ENCODE peak calls at places on chromosomes 7 and 10, in nine cellular contexts. Y is GM12878, U is mammary epithelial cell, X is HepG2, C is neuronal stem cell, J is H9, A is A549, K is hepatocyte, I is astrocyte. E is an unnamed sample.

GRCh38 chr7:75662579-75663301 is 76.0 kb downstream of the HIP1 start:
- DNase-seq in Y (peak; percentile 94), U (no peak), X (no peak), C (no peak), J (no peak), A (no peak), K (no peak), I (no peak), E (no peak)

GRCh38 chr7:44962483-44963251 is 16.1 kb downstream of the MYO1G start:
- DNase-seq in Y (no peak), U (peak; percentile 28), X (no peak), C (no peak), J (peak; percentile 62), A (no peak), K (peak; percentile 53), I (peak; percentile 19), E (no peak)

GRCh38 chr7:98556288-98556687 is 60.8 kb upstream of the NPTX2 start:
- DNase-seq in Y (no peak), U (no peak), X (no peak), C (no peak), J (no peak), A (no peak), K (no peak), I (no peak), E (no peak)

GRCh38 chr10:128047337-128047736 is 78.9 kb downstream of the MKI67 start:
- DNase-seq in Y (peak; percentile 63), U (peak; percentile 95), X (no peak), C (peak; percentile 24), J (peak; percentile 95), A (no peak), K (peak; percentile 85), I (peak; percentile 35), E (peak; percentile 56)

GRCh38 chr10:29569778-29570177 is 65.0 kb downstream of the SVIL start:
- DNase-seq in Y (no peak), U (no peak), X (no peak), C (no peak), J (no peak), A (no peak), K (no peak), I (no peak), E (no peak)

GRCh38 chr7:149558149-149558861 is 60.7 kb upstream of the ZNF746 start:
- DNase-seq in Y (no peak), U (peak; percentile 79), X (no peak), C (no peak), J (no peak), A (no peak), K (no peak), I (peak; percentile 66), E (peak; percentile 76)

GRCh38 chr10:110273474-110273873 is 31.2 kb downstream of the SMNDC1 start:
- DNase-seq in Y (peak; percentile 28), U (peak; percentile 81), X (peak; percentile 39), C (no peak), J (no peak), A (no peak), K (peak; percentile 56), I (peak; percentile 72), E (peak; percentile 90)

GRCh38 chr10:60816624-60817023 is 38.3 kb downstream of the CDK1 start:
- DNase-seq in Y (peak; percentile 26), U (peak; percentile 46), X (peak; percentile 71), C (peak; percentile 65), J (no peak), A (peak; percentile 84), K (peak; percentile 92), I (peak; percentile 69), E (peak; percentile 81)

GRCh38 chr7:129843365-129843898 is 109.3 kb downstream of the UBE2H start:
- DNase-seq in Y (no peak), U (no peak), X (no peak), C (no peak), J (peak; percentile 86), A (no peak), K (no peak), I (no peak), E (no peak)

GRCh38 chr7:131625817-131626372 is 69.5 kb upstream of the PODXL start:
- DNase-seq in Y (no peak), U (peak; percentile 61), X (no peak), C (peak; percentile 55), J (peak; percentile 91), A (peak; percentile 87), K (peak; percentile 71), I (peak; percentile 70), E (peak; percentile 18)

GRCh38 chr7:124909808-124910207 is 19.8 kb downstream of the POT1 start:
- DNase-seq in Y (no peak), U (no peak), X (no peak), C (no peak), J (no peak), A (no peak), K (no peak), I (no peak), E (no peak)

GRCh38 chr7:3239291-3239691 is 61.8 kb upstream of the SDK1 start:
- DNase-seq in Y (no peak), U (peak; percentile 20), X (no peak), C (no peak), J (no peak), A (no peak), K (no peak), I (peak; percentile 25), E (no peak)

GRCh38 chr7:157589680-157590079 is 252.9 kb downstream of the DNAJB6 start:
- DNase-seq in Y (no peak), U (no peak), X (no peak), C (no peak), J (no peak), A (no peak), K (no peak), I (no peak), E (no peak)

GRCh38 chr10:4431114-4431862 is 394.7 kb upstream of the AKR1E2 start:
- DNase-seq in Y (no peak), U (no peak), X (peak; percentile 65), C (peak; percentile 17), J (no peak), A (peak; percentile 11), K (no peak), I (peak; percentile 95), E (peak; percentile 96)

GRCh38 chr10:131742371-131743000 is 158.3 kb upstream of the PPP2R2D start:
- DNase-seq in Y (no peak), U (no peak), X (no peak), C (no peak), J (peak; percentile 15), A (no peak), K (no peak), I (no peak), E (no peak)

GRCh38 chr10:79379512-79380124 is 32.3 kb downstream of the PPIF start:
- DNase-seq in Y (no peak), U (no peak), X (no peak), C (no peak), J (peak; percentile 22), A (no peak), K (no peak), I (no peak), E (no peak)
- H3K27ac ChIP-seq in Y (no peak overlapping the region), U (no peak overlapping the region), X (peak overlapping the region; percentile 95), C (no peak overlapping the region), J (no peak overlapping the region), A (no peak overlapping the region), K (peak overlapping the region; percentile 89), I (no peak overlapping the region), E (peak overlapping the region; percentile 44)

DNA sequence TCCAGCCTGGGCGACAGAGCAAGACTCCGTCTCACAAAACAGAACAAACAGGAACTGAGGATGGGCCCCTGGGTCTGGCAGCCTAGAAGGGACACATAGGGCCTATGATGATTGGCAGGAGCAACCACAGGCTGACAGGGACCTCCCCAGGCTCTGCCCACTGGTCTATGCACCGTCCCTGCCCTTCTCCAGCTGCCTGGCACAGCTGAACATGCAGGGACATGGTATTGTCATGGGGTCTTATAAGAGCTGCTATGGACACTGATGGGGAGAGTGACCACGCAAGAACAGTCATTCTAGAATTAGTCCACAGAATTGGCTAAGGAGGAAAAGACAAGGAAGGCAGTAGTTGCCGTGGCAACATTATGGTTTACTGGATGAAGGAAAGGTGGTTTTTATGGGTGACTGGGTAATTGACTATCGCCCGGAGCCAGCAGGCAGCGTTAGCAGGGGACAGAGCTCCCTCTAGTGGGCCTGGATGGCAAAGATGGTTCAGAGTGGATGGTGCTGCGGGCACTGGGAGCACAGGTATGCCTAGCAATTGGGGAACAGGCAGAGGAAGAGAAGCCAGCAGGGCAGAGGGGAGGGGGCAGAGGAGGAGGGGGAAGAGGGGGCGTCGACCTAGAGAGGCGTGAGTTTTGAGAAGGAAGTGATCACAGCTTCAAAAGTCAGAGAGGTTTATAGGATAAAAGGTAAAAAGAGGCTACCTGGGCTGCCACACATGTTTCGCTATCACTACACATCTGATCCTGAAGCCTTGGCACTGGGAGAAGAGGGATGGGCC is 7.8 kb upstream of the TRIM56 start:
- DNase-seq in Y (peak; percentile 49), U (peak; percentile 82), X (peak; percentile 48), C (peak; percentile 74), J (peak; percentile 97), A (peak; percentile 85), K (peak; percentile 91), I (peak; percentile 66), E (peak; percentile 62)
- H3K4me2 ChIP-seq in Y (peak overlapping the region; percentile 48), U (no peak overlapping the region), X (peak overlapping the region; percentile 4), C (no peak overlapping the region), J (no peak overlapping the region), A (peak overlapping the region; percentile 4), K (no peak overlapping the region), I (peak overlapping the region; percentile 39), E (no peak overlapping the region)

GRCh38 chr10:124078714-124079113 is 14.7 kb downstream of the CHST15 start:
- DNase-seq in Y (no peak), U (no peak), X (no peak), C (no peak), J (no peak), A (no peak), K (no peak), I (no peak), E (no peak)
- H3K27ac ChIP-seq in Y (no peak overlapping the region), U (no peak overlapping the region), X (no peak overlapping the region), C (no peak overlapping the region), J (no peak overlapping the region), A (no peak overlapping the region), K (no peak overlapping the region), I (no peak overlapping the region), E (no peak overlapping the region)

DNA sequence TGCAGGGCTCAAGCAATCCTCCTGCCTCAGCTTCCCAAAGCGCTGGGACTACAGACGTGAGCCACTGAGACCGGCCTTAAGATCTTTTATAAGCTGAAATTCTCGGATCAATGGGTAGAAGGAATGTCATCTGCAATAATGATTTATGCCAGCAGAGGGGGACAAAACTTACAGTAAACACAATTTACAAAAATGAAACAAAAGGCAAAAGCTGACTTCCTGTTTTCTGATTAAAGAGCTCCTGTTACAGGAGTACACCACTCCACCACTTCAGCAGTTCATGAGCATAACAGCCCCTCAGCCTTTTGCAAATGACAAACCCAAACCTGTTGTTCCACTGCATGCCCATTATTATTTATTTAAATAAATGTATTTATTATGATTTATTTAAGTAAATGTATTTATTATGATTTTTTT is 88.5 kb upstream of the ATP6V0A4 start:
- DNase-seq in Y (peak; percentile 42), U (peak; percentile 40), X (peak; percentile 62), C (no peak), J (no peak), A (peak; percentile 55), K (peak; percentile 76), I (peak; percentile 39), E (peak; percentile 81)
- H3K4me2 ChIP-seq in Y (no peak overlapping the region), U (no peak overlapping the region), X (peak overlapping the region; percentile 34), C (no peak overlapping the region), J (no peak overlapping the region), A (no peak overlapping the region), K (peak overlapping the region; percentile 58), I (no peak overlapping the region), E (peak overlapping the region; percentile 55)

DNA sequence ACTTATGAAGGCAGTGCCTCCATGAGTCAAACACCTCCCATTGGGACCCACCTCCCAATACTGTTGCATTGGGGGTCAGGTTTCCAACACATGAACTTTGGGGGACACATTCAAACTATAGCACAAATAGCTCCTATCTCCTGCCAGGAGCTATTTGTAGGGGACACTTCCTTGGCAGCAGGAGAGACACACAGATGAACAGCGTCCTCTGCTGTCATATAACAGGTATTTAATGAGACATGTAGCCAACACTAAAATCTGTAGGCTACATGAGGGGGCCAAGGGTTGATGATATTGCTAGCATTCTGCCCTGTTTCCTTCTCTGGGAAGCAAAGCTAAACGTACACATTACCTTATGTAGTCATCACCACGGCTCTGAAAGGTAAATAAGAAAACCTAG is 2.6 kb upstream of the GPR26 start:
- DNase-seq in Y (no peak), U (no peak), X (no peak), C (no peak), J (no peak), A (no peak), K (no peak), I (no peak), E (no peak)
- H3K27ac ChIP-seq in Y (no peak overlapping the region), U (no peak overlapping the region), X (no peak overlapping the region), C (no peak overlapping the region), J (no peak overlapping the region), A (no peak overlapping the region), K (no peak overlapping the region), I (no peak overlapping the region), E (no peak overlapping the region)